ENCODE peak calls at places on chromosomes 7 and 10, in seven cellular contexts. One of them, this sample, is unnamed.

GRCh38 chr7:47153076-47153475 is 428.8 kb downstream of the TNS3 start:
- DNase-seq in A549: peak; percentile 49
- DNase-seq in WTC11: no peak
- DNase-seq in ELR: peak; percentile 91
- DNase-seq in left kidney: peak; percentile 67
- DNase-seq in head of caudate nucleus: no peak
- DNase-seq in epithelial cell of proximal tubule: peak; percentile 85
- DNase-seq in this sample: peak; percentile 67

GRCh38 chr7:117171106-117171505 is 151.8 kb downstream of the WNT2 start:
- DNase-seq in epithelial cell of proximal tubule: no peak
- DNase-seq in ELR: peak; percentile 10
- DNase-seq in left kidney: no peak
- DNase-seq in A549: peak; percentile 13
- DNase-seq in head of caudate nucleus: no peak
- DNase-seq in WTC11: peak; percentile 18
- DNase-seq in this sample: no peak

GRCh38 chr10:106185991-106186390 is 978.5 kb downstream of the SORCS1 start:
- DNase-seq in ELR: no peak
- DNase-seq in head of caudate nucleus: no peak
- DNase-seq in epithelial cell of proximal tubule: no peak
- DNase-seq in A549: no peak
- DNase-seq in left kidney: no peak
- DNase-seq in WTC11: no peak
- DNase-seq in this sample: no peak

GRCh38 chr7:98641646-98642489 is 24.8 kb downstream of the NPTX2 start:
- DNase-seq in ELR: no peak
- DNase-seq in epithelial cell of proximal tubule: no peak
- DNase-seq in WTC11: peak; percentile 21
- DNase-seq in A549: no peak
- DNase-seq in left kidney: peak; percentile 83
- DNase-seq in head of caudate nucleus: no peak
- DNase-seq in this sample: no peak

GRCh38 chr7:98870071-98870651 is 347 bp upstream of the TMEM130 start:
- DNase-seq in ELR: peak; percentile 58
- DNase-seq in A549: peak; percentile 47
- DNase-seq in WTC11: peak; percentile 77
- DNase-seq in left kidney: peak; percentile 72
- DNase-seq in head of caudate nucleus: peak; percentile 96
- DNase-seq in epithelial cell of proximal tubule: no peak
- DNase-seq in this sample: no peak

GRCh38 chr10:1544209-1544673 is 193.1 kb downstream of the ADARB2 start:
- DNase-seq in WTC11: no peak
- DNase-seq in left kidney: no peak
- DNase-seq in A549: no peak
- DNase-seq in head of caudate nucleus: no peak
- DNase-seq in ELR: no peak
- DNase-seq in epithelial cell of proximal tubule: no peak
- DNase-seq in this sample: no peak

GRCh38 chr10:79242620-79243152 is 104.6 kb upstream of the PPIF start:
- DNase-seq in epithelial cell of proximal tubule: no peak
- DNase-seq in WTC11: peak; percentile 57
- DNase-seq in head of caudate nucleus: peak; percentile 89
- DNase-seq in A549: no peak
- DNase-seq in ELR: peak; percentile 86
- DNase-seq in left kidney: peak; percentile 97
- DNase-seq in this sample: no peak

GRCh38 chr10:75402486-75403143 is 1.1 kb upstream of the ZNF503 start:
- DNase-seq in A549: peak; percentile 80
- DNase-seq in WTC11: peak; percentile 52
- DNase-seq in epithelial cell of proximal tubule: peak; percentile 80
- DNase-seq in head of caudate nucleus: peak; percentile 77
- DNase-seq in ELR: peak; percentile 50
- DNase-seq in left kidney: peak; percentile 94
- DNase-seq in this sample: no peak

GRCh38 chr10:13105184-13105583 is 5.2 kb downstream of the OPTN start:
- DNase-seq in A549: no peak
- DNase-seq in left kidney: no peak
- DNase-seq in epithelial cell of proximal tubule: no peak
- DNase-seq in WTC11: no peak
- DNase-seq in head of caudate nucleus: no peak
- DNase-seq in ELR: peak; percentile 32
- DNase-seq in this sample: no peak

GRCh38 chr7:24965831-24966708 is 13.9 kb downstream of the OSBPL3 start:
- DNase-seq in A549: no peak
- DNase-seq in WTC11: no peak
- DNase-seq in epithelial cell of proximal tubule: peak; percentile 41
- DNase-seq in head of caudate nucleus: no peak
- DNase-seq in left kidney: peak; percentile 80
- DNase-seq in ELR: no peak
- DNase-seq in this sample: no peak

GRCh38 chr10:116472874-116473273 is 45.2 kb downstream of the PNLIPRP3 start:
- DNase-seq in epithelial cell of proximal tubule: no peak
- DNase-seq in ELR: no peak
- DNase-seq in left kidney: no peak
- DNase-seq in A549: no peak
- DNase-seq in head of caudate nucleus: no peak
- DNase-seq in WTC11: no peak
- DNase-seq in this sample: no peak

GRCh38 chr7:101869026-101869900 is 51.8 kb downstream of the CUX1 start:
- DNase-seq in epithelial cell of proximal tubule: no peak
- DNase-seq in head of caudate nucleus: no peak
- DNase-seq in A549: no peak
- DNase-seq in left kidney: peak; percentile 85
- DNase-seq in WTC11: peak; percentile 74
- DNase-seq in ELR: no peak
- DNase-seq in this sample: no peak

GRCh38 chr10:92857904-92858514 is 9.7 kb downstream of the EXOC6 start:
- DNase-seq in head of caudate nucleus: no peak
- DNase-seq in left kidney: no peak
- DNase-seq in ELR: no peak
- DNase-seq in epithelial cell of proximal tubule: no peak
- DNase-seq in A549: no peak
- DNase-seq in WTC11: no peak
- DNase-seq in this sample: no peak

GRCh38 chr7:2873146-2873545 is 29.0 kb upstream of the GNA12 start:
- DNase-seq in WTC11: no peak
- DNase-seq in epithelial cell of proximal tubule: no peak
- DNase-seq in ELR: peak; percentile 37
- DNase-seq in head of caudate nucleus: no peak
- DNase-seq in left kidney: peak; percentile 57
- DNase-seq in A549: no peak
- DNase-seq in this sample: no peak

GRCh38 chr7:98870807-98871491 is 1.1 kb upstream of the TMEM130 start:
- DNase-seq in head of caudate nucleus: no peak
- DNase-seq in A549: no peak
- DNase-seq in left kidney: no peak
- DNase-seq in epithelial cell of proximal tubule: no peak
- DNase-seq in WTC11: peak; percentile 30
- DNase-seq in ELR: no peak
- DNase-seq in this sample: no peak

GRCh38 chr10:77872151-77872946 is 54.2 kb downstream of the DLG5 start:
- DNase-seq in WTC11: no peak
- DNase-seq in ELR: no peak
- DNase-seq in A549: no peak
- DNase-seq in left kidney: no peak
- DNase-seq in head of caudate nucleus: peak; percentile 94
- DNase-seq in epithelial cell of proximal tubule: no peak
- DNase-seq in this sample: no peak

GRCh38 chr10:79385804-79386531 is 38.7 kb downstream of the PPIF start:
- DNase-seq in head of caudate nucleus: peak; percentile 38
- DNase-seq in epithelial cell of proximal tubule: no peak
- DNase-seq in WTC11: peak; percentile 68
- DNase-seq in left kidney: no peak
- DNase-seq in ELR: no peak
- DNase-seq in A549: no peak
- DNase-seq in this sample: no peak

GRCh38 chr7:132750530-132751281 is 174.4 kb upstream of the PLXNA4 start:
- DNase-seq in A549: no peak
- DNase-seq in left kidney: peak; percentile 64
- DNase-seq in ELR: no peak
- DNase-seq in head of caudate nucleus: no peak
- DNase-seq in epithelial cell of proximal tubule: no peak
- DNase-seq in WTC11: no peak
- DNase-seq in this sample: no peak

GRCh38 chr7:111525100-111525499 is 37.2 kb downstream of the IMMP2L start:
- DNase-seq in epithelial cell of proximal tubule: no peak
- DNase-seq in ELR: no peak
- DNase-seq in left kidney: no peak
- DNase-seq in head of caudate nucleus: no peak
- DNase-seq in A549: no peak
- DNase-seq in WTC11: no peak
- DNase-seq in this sample: no peak

GRCh38 chr7:35505031-35505430 is 189.9 kb downstream of the HERPUD2 start:
- DNase-seq in left kidney: no peak
- DNase-seq in head of caudate nucleus: no peak
- DNase-seq in WTC11: peak; percentile 17
- DNase-seq in ELR: no peak
- DNase-seq in epithelial cell of proximal tubule: no peak
- DNase-seq in A549: no peak
- DNase-seq in this sample: no peak

GRCh38 chr10:3548702-3549101 is 236.3 kb downstream of the KLF6 start:
- DNase-seq in head of caudate nucleus: no peak
- DNase-seq in A549: no peak
- DNase-seq in ELR: peak; percentile 56
- DNase-seq in left kidney: no peak
- DNase-seq in WTC11: no peak
- DNase-seq in epithelial cell of proximal tubule: no peak
- DNase-seq in this sample: no peak

GRCh38 chr10:59360605-59361515 is 1.5 kb downstream of the FAM13C start:
- DNase-seq in A549: no peak
- DNase-seq in epithelial cell of proximal tubule: no peak
- DNase-seq in left kidney: no peak
- DNase-seq in ELR: no peak
- DNase-seq in head of caudate nucleus: no peak
- DNase-seq in WTC11: no peak
- DNase-seq in this sample: no peak

GRCh38 chr7:7221602-7222038 is 39.3 kb downstream of the C1GALT1 start:
- DNase-seq in left kidney: no peak
- DNase-seq in head of caudate nucleus: no peak
- DNase-seq in ELR: peak; percentile 83
- DNase-seq in WTC11: no peak
- DNase-seq in A549: peak; percentile 56
- DNase-seq in epithelial cell of proximal tubule: peak; percentile 37
- DNase-seq in this sample: no peak

GRCh38 chr10:98038333-98038732 is 7.9 kb upstream of the CRTAC1 start:
- DNase-seq in left kidney: peak; percentile 35
- DNase-seq in A549: no peak
- DNase-seq in WTC11: peak; percentile 74
- DNase-seq in head of caudate nucleus: no peak
- DNase-seq in ELR: no peak
- DNase-seq in epithelial cell of proximal tubule: no peak
- DNase-seq in this sample: no peak

GRCh38 chr7:44378744-44379143 is 53.4 kb upstream of the CAMK2B start:
- DNase-seq in head of caudate nucleus: no peak
- DNase-seq in ELR: peak; percentile 99
- DNase-seq in epithelial cell of proximal tubule: peak; percentile 40
- DNase-seq in WTC11: no peak
- DNase-seq in left kidney: no peak
- DNase-seq in A549: peak; percentile 24
- DNase-seq in this sample: no peak

GRCh38 chr10:68559872-68560200 is 301 bp upstream of the TET1 start:
- DNase-seq in WTC11: no peak
- DNase-seq in A549: no peak
- DNase-seq in head of caudate nucleus: no peak
- DNase-seq in left kidney: no peak
- DNase-seq in ELR: no peak
- DNase-seq in epithelial cell of proximal tubule: no peak
- DNase-seq in this sample: no peak

GRCh38 chr7:80135306-80136104 is 874 bp downstream of the GNAI1 start:
- DNase-seq in A549: peak; percentile 25
- DNase-seq in epithelial cell of proximal tubule: no peak
- DNase-seq in head of caudate nucleus: peak; percentile 52
- DNase-seq in WTC11: no peak
- DNase-seq in left kidney: peak; percentile 72
- DNase-seq in ELR: peak; percentile 53
- DNase-seq in this sample: peak; percentile 26

GRCh38 chr7:106588576-106589494 is 72.1 kb downstream of the CCDC71L start:
- DNase-seq in head of caudate nucleus: no peak
- DNase-seq in ELR: no peak
- DNase-seq in A549: no peak
- DNase-seq in epithelial cell of proximal tubule: no peak
- DNase-seq in WTC11: no peak
- DNase-seq in left kidney: peak; percentile 24
- DNase-seq in this sample: no peak

GRCh38 chr10:130018253-130018652 is 54.2 kb upstream of the EBF3 start:
- DNase-seq in epithelial cell of proximal tubule: no peak
- DNase-seq in head of caudate nucleus: peak; percentile 29
- DNase-seq in A549: peak; percentile 12
- DNase-seq in WTC11: no peak
- DNase-seq in left kidney: no peak
- DNase-seq in ELR: peak; percentile 86
- DNase-seq in this sample: no peak

GRCh38 chr10:106707657-106708056 is 456.8 kb downstream of the SORCS1 start:
- DNase-seq in ELR: no peak
- DNase-seq in left kidney: no peak
- DNase-seq in epithelial cell of proximal tubule: no peak
- DNase-seq in head of caudate nucleus: no peak
- DNase-seq in WTC11: peak; percentile 10
- DNase-seq in A549: no peak
- DNase-seq in this sample: no peak

GRCh38 chr7:111274882-111275281 is 184.0 kb downstream of the LRRN3 start:
- DNase-seq in WTC11: no peak
- DNase-seq in head of caudate nucleus: no peak
- DNase-seq in ELR: peak; percentile 4
- DNase-seq in A549: no peak
- DNase-seq in epithelial cell of proximal tubule: no peak
- DNase-seq in left kidney: no peak
- DNase-seq in this sample: no peak